ENCODE peak calls at places on chromosome 16, in six cellular contexts. N is lower lobe of right lung; R is mesendoderm; K is psoas muscle; Z is NCI-H1417 treated with DMSO at 0.1 percent for 48 hours; F is CD4-positive, alpha-beta T cell. X is an unnamed sample.

GRCh38 chr16:58032710-58033293 is 7.2 kb downstream of the MMP15 start:
- DNase-seq in Z (no peak), R (peak; percentile 76), N (peak; percentile 70), F (no peak), K (no peak), X (no peak)

GRCh38 chr16:53859995-53860540 is 156.1 kb downstream of the FTO start:
- DNase-seq in Z (no peak), R (no peak), F (no peak), N (no peak), K (no peak), X (no peak)

GRCh38 chr16:49514391-49514980 is 140.9 kb downstream of the C16orf78 start:
- DNase-seq in Z (no peak), R (no peak), K (no peak), N (peak; percentile 25), F (no peak), X (no peak)

GRCh38 chr16:88407807-88408206 is 25.0 kb downstream of the ZNF469 start:
- DNase-seq in R (no peak), Z (no peak), K (no peak), N (no peak), F (no peak), X (no peak)

GRCh38 chr16:68689921-68690320 is 44.8 kb downstream of the CDH3 start:
- DNase-seq in Z (no peak), R (peak; percentile 45), F (no peak), K (no peak), N (no peak), X (no peak)

GRCh38 chr16:89917773-89918452 is 749 bp upstream of the MC1R start:
- DNase-seq in Z (peak; percentile 35), N (peak; percentile 87), R (peak; percentile 79), K (peak; percentile 85), F (peak; percentile 70), X (no peak)

GRCh38 chr16:71626018-71626857 is at the start of gene MARVELD3:
- DNase-seq in N (peak; percentile 88), R (peak; percentile 80), Z (no peak), F (peak; percentile 12), K (no peak), X (no peak)

GRCh38 chr16:27951752-27952151 is 111.8 kb downstream of the GSG1L start:
- DNase-seq in Z (no peak), R (no peak), N (no peak), K (no peak), F (no peak), X (peak; percentile 11)

GRCh38 chr16:11543676-11544393 is 42.9 kb downstream of the LITAF start:
- DNase-seq in Z (no peak), N (no peak), F (no peak), K (no peak), R (no peak), X (no peak)

X was measured in non-pigmented ciliary epithelial cell.